ENCODE peak calls at places on chromosomes 13 and 19, in six cellular contexts. One of them, this sample, is unnamed.

GRCh38 chr19:14113762-14114414 is 3.7 kb downstream of the PRKACA start:
- DNase-seq in T-cell: no peak
- DNase-seq in IMR-90: no peak
- DNase-seq in mucosa of gallbladder: no peak
- DNase-seq in RWPE1: no peak
- DNase-seq in effector CD4-positive, alpha-beta T cell: peak; percentile 49
- DNase-seq in this sample: peak; percentile 17

GRCh38 chr13:42981853-42982252 is 10.2 kb downstream of the EPSTI1 start:
- DNase-seq in IMR-90: no peak
- DNase-seq in effector CD4-positive, alpha-beta T cell: no peak
- DNase-seq in RWPE1: no peak
- DNase-seq in mucosa of gallbladder: peak; percentile 73
- DNase-seq in T-cell: no peak
- DNase-seq in this sample: no peak

GRCh38 chr19:7480222-7480974 is 8.4 kb downstream of the PEX11G start:
- DNase-seq in effector CD4-positive, alpha-beta T cell: no peak
- DNase-seq in T-cell: no peak
- DNase-seq in mucosa of gallbladder: no peak
- DNase-seq in IMR-90: no peak
- DNase-seq in RWPE1: no peak
- DNase-seq in this sample: no peak

GRCh38 chr19:48318286-48318987 is 6.9 kb upstream of the EMP3 start:
- DNase-seq in T-cell: no peak
- DNase-seq in IMR-90: no peak
- DNase-seq in RWPE1: no peak
- DNase-seq in mucosa of gallbladder: no peak
- DNase-seq in effector CD4-positive, alpha-beta T cell: no peak
- DNase-seq in this sample: no peak

GRCh38 chr13:100098445-100099116 is 9.7 kb downstream of the PCCA start:
- DNase-seq in RWPE1: no peak
- DNase-seq in mucosa of gallbladder: no peak
- DNase-seq in effector CD4-positive, alpha-beta T cell: no peak
- DNase-seq in T-cell: no peak
- DNase-seq in IMR-90: no peak
- DNase-seq in this sample: no peak

GRCh38 chr19:7258042-7258839 is 36.0 kb downstream of the INSR start:
- DNase-seq in effector CD4-positive, alpha-beta T cell: no peak
- DNase-seq in T-cell: no peak
- DNase-seq in IMR-90: no peak
- DNase-seq in RWPE1: no peak
- DNase-seq in mucosa of gallbladder: no peak
- DNase-seq in this sample: no peak

GRCh38 chr19:18697680-18698079 is 14.2 kb downstream of the CRTC1 start:
- DNase-seq in effector CD4-positive, alpha-beta T cell: no peak
- DNase-seq in T-cell: no peak
- DNase-seq in mucosa of gallbladder: peak; percentile 47
- DNase-seq in IMR-90: no peak
- DNase-seq in RWPE1: no peak
- DNase-seq in this sample: no peak

GRCh38 chr19:34269968-34270621 is 15.7 kb downstream of the GARRE1 start:
- DNase-seq in RWPE1: peak; percentile 61
- DNase-seq in mucosa of gallbladder: peak; percentile 40
- DNase-seq in IMR-90: peak; percentile 66
- DNase-seq in effector CD4-positive, alpha-beta T cell: peak; percentile 67
- DNase-seq in T-cell: peak; percentile 73
- DNase-seq in this sample: peak; percentile 84

GRCh38 chr13:114136576-114136975 is 4.2 kb upstream of the RASA3 start:
- DNase-seq in RWPE1: no peak
- DNase-seq in T-cell: no peak
- DNase-seq in IMR-90: no peak
- DNase-seq in mucosa of gallbladder: no peak
- DNase-seq in effector CD4-positive, alpha-beta T cell: no peak
- DNase-seq in this sample: no peak

GRCh38 chr19:3585301-3586123 is at the start of gene GIPC3:
- DNase-seq in T-cell: no peak
- DNase-seq in RWPE1: no peak
- DNase-seq in IMR-90: no peak
- DNase-seq in effector CD4-positive, alpha-beta T cell: no peak
- DNase-seq in mucosa of gallbladder: no peak
- DNase-seq in this sample: no peak

GRCh38 chr19:55576746-55577145 is 3.9 kb downstream of the ZNF579 start:
- DNase-seq in IMR-90: no peak
- DNase-seq in RWPE1: no peak
- DNase-seq in mucosa of gallbladder: no peak
- DNase-seq in effector CD4-positive, alpha-beta T cell: no peak
- DNase-seq in T-cell: no peak
- DNase-seq in this sample: no peak

GRCh38 chr19:3284759-3285646 is 60.5 kb downstream of the CELF5 start:
- DNase-seq in T-cell: peak; percentile 66
- DNase-seq in effector CD4-positive, alpha-beta T cell: peak; percentile 52
- DNase-seq in RWPE1: peak; percentile 65
- DNase-seq in mucosa of gallbladder: peak; percentile 93
- DNase-seq in IMR-90: peak; percentile 37
- DNase-seq in this sample: peak; percentile 46

GRCh38 chr19:43078311-43078710 is 4.2 kb downstream of the PSG2 start:
- DNase-seq in T-cell: no peak
- DNase-seq in RWPE1: peak; percentile 65
- DNase-seq in mucosa of gallbladder: no peak
- DNase-seq in IMR-90: peak; percentile 81
- DNase-seq in effector CD4-positive, alpha-beta T cell: no peak
- DNase-seq in this sample: no peak

GRCh38 chr13:107067381-107067780 is 499.4 kb upstream of the ARGLU1 start:
- DNase-seq in effector CD4-positive, alpha-beta T cell: no peak
- DNase-seq in IMR-90: no peak
- DNase-seq in mucosa of gallbladder: no peak
- DNase-seq in RWPE1: no peak
- DNase-seq in T-cell: no peak
- DNase-seq in this sample: no peak

GRCh38 chr19:15902254-15902653 is 4.4 kb upstream of the CYP4F2 start:
- DNase-seq in T-cell: no peak
- DNase-seq in mucosa of gallbladder: peak; percentile 76
- DNase-seq in IMR-90: no peak
- DNase-seq in RWPE1: no peak
- DNase-seq in effector CD4-positive, alpha-beta T cell: no peak
- DNase-seq in this sample: no peak

This sample was measured in T-helper 22 cell.